ENCODE peak calls at places on chromosomes 3 and 15, in six cellular contexts. B, I, G, A, U and D are unnamed samples.

GRCh38 chr3:48429416-48430358 is at the start of gene PLXNB1:
- DNase-seq in B (peak), I (peak), G (no peak), A (peak), U (peak), D (peak)

GRCh38 chr3:150268426-150269321 is 139.4 kb upstream of the TSC22D2 start:
- DNase-seq in B (peak), I (no peak), G (no peak), A (no peak), U (peak), D (no peak)

GRCh38 chr3:62755285-62755684 is 119.9 kb downstream of the CADPS start:
- DNase-seq in B (no peak), I (no peak), G (peak), A (no peak), U (no peak), D (no peak)

GRCh38 chr15:44181410-44181809 is 13.7 kb downstream of the FRMD5 start:
- DNase-seq in B (no peak), I (no peak), G (no peak), A (no peak), U (no peak), D (no peak)

GRCh38 chr15:101487060-101487459 is 2.4 kb downstream of the PCSK6 start:
- DNase-seq in B (no peak), I (no peak), G (no peak), A (no peak), U (no peak), D (no peak)

GRCh38 chr3:30347679-30348216 is 258.7 kb upstream of the TGFBR2 start:
- DNase-seq in B (peak), I (no peak), G (peak), A (no peak), U (no peak), D (no peak)

GRCh38 chr3:150538324-150539208 is 7.7 kb downstream of the SERP1 start:
- DNase-seq in B (no peak), I (no peak), G (no peak), A (no peak), U (no peak), D (no peak)

GRCh38 chr3:46756642-46757041 is 39.0 kb upstream of the PRSS50 start:
- DNase-seq in B (no peak), I (no peak), G (no peak), A (no peak), U (no peak), D (no peak)

DNA sequence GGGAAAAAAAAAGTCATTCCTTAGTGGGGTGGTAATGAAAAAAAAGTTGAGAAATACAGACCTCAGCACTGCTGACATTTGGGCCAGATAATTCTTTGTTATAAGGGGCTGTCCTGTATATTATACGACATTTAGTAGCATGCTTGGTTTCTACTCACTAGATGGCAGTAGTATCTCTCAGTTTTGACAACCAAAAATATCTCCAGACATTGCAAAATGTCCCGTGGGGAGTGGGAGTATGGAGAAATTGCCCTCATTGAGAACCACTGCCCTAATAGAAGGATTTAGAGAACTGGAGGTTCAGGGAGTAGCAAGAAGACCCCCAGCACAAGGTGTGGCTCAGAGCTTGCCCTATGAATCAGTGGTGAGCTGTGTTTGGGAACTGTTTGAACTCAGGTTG is 28.6 kb upstream of the TEX264 start:
- DNase-seq in B (peak), I (no peak), G (no peak), A (no peak), U (no peak), D (no peak)
- TF ChIP-seq CTCF in B (peak), I (peak), G (peak), A (no peak), U (peak), D (no peak)

GRCh38 chr3:131048030-131048429 is 21.4 kb downstream of the NEK11 start:
- DNase-seq in B (no peak), I (no peak), G (no peak), A (no peak), U (no peak), D (no peak)

GRCh38 chr3:131053021-131053420 is 26.3 kb downstream of the NEK11 start:
- DNase-seq in B (peak), I (no peak), G (no peak), A (no peak), U (no peak), D (no peak)

GRCh38 chr3:131047582-131047981 is 20.9 kb downstream of the NEK11 start:
- DNase-seq in B (no peak), I (no peak), G (no peak), A (no peak), U (no peak), D (no peak)
- TF ChIP-seq CTCF in B (no peak), I (no peak), G (peak), A (no peak), U (no peak), D (no peak)

GRCh38 chr3:160951677-160952487 is 153.3 kb downstream of the B3GALNT1 start:
- DNase-seq in B (no peak), I (no peak), G (no peak), A (no peak), U (no peak), D (no peak)

GRCh38 chr3:160950954-160951353 is 154.2 kb downstream of the B3GALNT1 start:
- DNase-seq in B (no peak), I (no peak), G (no peak), A (no peak), U (no peak), D (no peak)

GRCh38 chr3:160953681-160954080 is 151.5 kb downstream of the B3GALNT1 start:
- DNase-seq in B (no peak), I (no peak), G (no peak), A (no peak), U (no peak), D (no peak)

DNA sequence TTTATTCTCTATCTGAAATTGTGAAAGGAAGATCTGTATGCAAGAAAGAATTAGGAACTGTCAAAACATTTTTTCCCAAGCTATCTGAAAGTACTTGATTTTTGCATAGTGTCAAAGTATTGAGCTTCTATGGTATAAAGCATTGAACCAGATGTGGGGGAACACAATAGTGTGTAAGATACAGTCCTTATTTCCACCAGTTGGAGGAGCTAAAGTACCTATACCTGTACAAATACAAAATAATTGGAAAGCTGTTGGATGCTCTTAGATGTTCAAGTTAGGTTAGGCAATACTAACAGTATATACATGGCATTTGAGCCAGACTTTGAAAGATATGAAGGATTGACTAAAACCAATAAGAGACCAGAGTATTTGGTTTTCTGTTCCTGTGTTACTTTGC is 148.4 kb downstream of the B3GALNT1 start:
- DNase-seq in B (peak), I (no peak), G (no peak), A (no peak), U (no peak), D (no peak)
- TF ChIP-seq CTCF in B (peak), I (no peak), G (peak), A (no peak), U (peak), D (peak)

GRCh38 chr3:144496116-144496835 is 524.7 kb downstream of the DIPK2A start:
- DNase-seq in B (no peak), I (no peak), G (no peak), A (no peak), U (no peak), D (no peak)

GRCh38 chr3:144488927-144489326 is 517.3 kb downstream of the DIPK2A start:
- DNase-seq in B (no peak), I (no peak), G (no peak), A (no peak), U (no peak), D (no peak)

DNA sequence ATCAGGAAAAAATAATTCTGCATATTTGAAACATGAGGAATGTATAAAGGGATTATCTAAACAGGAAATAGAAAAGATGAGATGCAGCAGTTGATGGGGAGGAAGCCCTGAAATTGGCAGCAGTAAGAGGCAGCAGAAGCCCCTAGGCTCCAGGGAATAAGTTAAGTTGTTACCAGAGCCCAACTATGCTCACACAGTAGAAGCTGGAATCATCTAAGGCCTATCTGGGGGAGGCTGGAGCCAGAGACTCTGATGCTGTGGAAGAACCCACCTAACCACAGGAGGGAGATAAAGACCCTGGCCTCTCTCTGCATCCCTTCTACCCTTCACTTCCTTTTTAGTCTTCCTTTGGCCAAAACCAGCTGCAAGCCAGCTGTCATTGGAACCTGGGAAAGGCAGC is 519.7 kb downstream of the DIPK2A start:
- DNase-seq in B (no peak), I (no peak), G (peak), A (no peak), U (no peak), D (no peak)
- TF ChIP-seq CTCF in B (no peak), I (no peak), G (no peak), A (no peak), U (no peak), D (no peak)

GRCh38 chr3:8635625-8636024 is 9.0 kb downstream of the SSUH2 start:
- DNase-seq in B (no peak), I (no peak), G (no peak), A (no peak), U (no peak), D (no peak)
- TF ChIP-seq CTCF in B (no peak), I (peak), G (no peak), A (no peak), U (peak), D (no peak)